ENCODE peak calls at places on chromosome 7, in nine cellular contexts. R is A549, N is gastrocnemius medialis, B is vagina, I is sigmoid colon, Q is ovary, F is uterus, X is tibial nerve, M is HCT116. A is an unnamed sample.

GRCh38 chr7:137423321-137423720 is 79.8 kb upstream of the PTN start:
- DNase-seq in R (no peak), N (no peak), B (no peak), I (no peak), Q (no peak), F (no peak), X (no peak), M (no peak), A (no peak)

GRCh38 chr7:157228864-157229422 is 90.2 kb downstream of the UBE3C start:
- DNase-seq in R (peak), N (no peak), B (no peak), I (no peak), Q (no peak), F (no peak), X (no peak), M (no peak), A (no peak)

GRCh38 chr7:64639267-64640001 is 26.5 kb upstream of the ZNF107 start:
- DNase-seq in R (no peak), N (no peak), B (no peak), I (no peak), Q (no peak), F (no peak), X (no peak), M (no peak), A (no peak)

GRCh38 chr7:68963547-68963946 is 634.7 kb upstream of the AUTS2 start:
- DNase-seq in R (no peak), N (no peak), B (no peak), I (peak), Q (no peak), F (no peak), X (no peak), M (no peak), A (no peak)

GRCh38 chr7:1719913-1720312 is 49.8 kb downstream of the ELFN1 start:
- DNase-seq in R (no peak), N (no peak), B (no peak), I (no peak), Q (no peak), F (no peak), X (no peak), M (no peak), A (no peak)

GRCh38 chr7:34330308-34330707 is 327.7 kb upstream of the NPSR1 start:
- DNase-seq in R (no peak), N (no peak), B (no peak), I (no peak), Q (no peak), F (no peak), X (no peak), M (no peak), A (no peak)

GRCh38 chr7:139915301-139915863 is 86.3 kb downstream of the TBXAS1 start:
- DNase-seq in R (no peak), N (no peak), B (no peak), I (no peak), Q (no peak), F (no peak), X (no peak), M (no peak), A (no peak)

GRCh38 chr7:95526128-95526738 is 40.5 kb downstream of the ASB4 start:
- DNase-seq in R (no peak), N (no peak), B (no peak), I (no peak), Q (no peak), F (no peak), X (no peak), M (no peak), A (no peak)

GRCh38 chr7:90191648-90192047 is 19.9 kb upstream of the STEAP2 start:
- DNase-seq in R (no peak), N (no peak), B (no peak), I (no peak), Q (no peak), F (no peak), X (no peak), M (no peak), A (no peak)

GRCh38 chr7:99489235-99489634 is 10.8 kb downstream of the ZNF394 start:
- DNase-seq in R (no peak), N (no peak), B (no peak), I (peak), Q (no peak), F (no peak), X (no peak), M (no peak), A (no peak)

GRCh38 chr7:143008007-143008901 is 18.7 kb downstream of the OR9A2 start:
- DNase-seq in R (peak), N (peak), B (no peak), I (peak), Q (peak), F (peak), X (peak), M (peak), A (peak)

GRCh38 chr7:105647591-105647990 is 66.3 kb upstream of the EFCAB10 start:
- DNase-seq in R (no peak), N (no peak), B (no peak), I (peak), Q (no peak), F (no peak), X (no peak), M (peak), A (no peak)

GRCh38 chr7:51186531-51186930 is 130.1 kb downstream of the COBL start:
- DNase-seq in R (no peak), N (peak), B (no peak), I (no peak), Q (no peak), F (no peak), X (no peak), M (no peak), A (no peak)

GRCh38 chr7:139648941-139649425 is 125.5 kb downstream of the CLEC2L start:
- DNase-seq in R (no peak), N (no peak), B (no peak), I (no peak), Q (no peak), F (no peak), X (no peak), M (no peak), A (peak)

GRCh38 chr7:473211-473734 is 46.4 kb downstream of the PDGFA start:
- DNase-seq in R (no peak), N (no peak), B (no peak), I (peak), Q (peak), F (no peak), X (no peak), M (no peak), A (no peak)

GRCh38 chr7:1842321-1843221 is 172.5 kb downstream of the ELFN1 start:
- DNase-seq in R (no peak), N (no peak), B (no peak), I (peak), Q (no peak), F (no peak), X (no peak), M (no peak), A (peak)

GRCh38 chr7:45584261-45585210 is 10.4 kb downstream of the ADCY1 start:
- DNase-seq in R (no peak), N (no peak), B (no peak), I (peak), Q (no peak), F (no peak), X (no peak), M (no peak), A (no peak)

GRCh38 chr7:5582532-5582935 is 158.9 kb upstream of the TNRC18 start:
- DNase-seq in R (no peak), N (no peak), B (no peak), I (no peak), Q (no peak), F (no peak), X (no peak), M (no peak), A (no peak)

GRCh38 chr7:99014113-99014985 is 129.6 kb downstream of the SMURF1 start:
- DNase-seq in R (no peak), N (no peak), B (no peak), I (peak), Q (peak), F (peak), X (no peak), M (no peak), A (no peak)

GRCh38 chr7:92020636-92021035 is 80.0 kb downstream of the AKAP9 start:
- DNase-seq in R (no peak), N (no peak), B (no peak), I (no peak), Q (no peak), F (no peak), X (no peak), M (no peak), A (no peak)

GRCh38 chr7:12712236-12712635 is 24.8 kb downstream of the ARL4A start:
- DNase-seq in R (no peak), N (no peak), B (no peak), I (no peak), Q (no peak), F (no peak), X (no peak), M (no peak), A (no peak)

GRCh38 chr7:130371059-130371458 is 9.2 kb upstream of the CPA1 start:
- DNase-seq in R (no peak), N (no peak), B (no peak), I (peak), Q (peak), F (peak), X (peak), M (no peak), A (no peak)

GRCh38 chr7:133827707-133828580 is 299.2 kb upstream of the LRGUK start:
- DNase-seq in R (no peak), N (no peak), B (no peak), I (no peak), Q (no peak), F (no peak), X (no peak), M (no peak), A (no peak)

GRCh38 chr7:56125831-56126230 is 9.6 kb upstream of the NUPR2 start:
- DNase-seq in R (no peak), N (no peak), B (no peak), I (no peak), Q (no peak), F (no peak), X (no peak), M (no peak), A (no peak)

GRCh38 chr7:332020-332517 is 42.1 kb downstream of the FOXL3 start:
- DNase-seq in R (no peak), N (no peak), B (no peak), I (peak), Q (peak), F (no peak), X (no peak), M (no peak), A (no peak)

GRCh38 chr7:98170944-98171343 is 40.3 kb upstream of the BHLHA15 start:
- DNase-seq in R (no peak), N (no peak), B (no peak), I (no peak), Q (no peak), F (no peak), X (no peak), M (no peak), A (no peak)

GRCh38 chr7:132386249-132386681 is 190.0 kb downstream of the PLXNA4 start:
- DNase-seq in R (no peak), N (no peak), B (no peak), I (no peak), Q (peak), F (no peak), X (peak), M (no peak), A (peak)

GRCh38 chr7:641269-641671 is 85.2 kb upstream of the DNAAF5 start:
- DNase-seq in R (no peak), N (no peak), B (no peak), I (no peak), Q (no peak), F (no peak), X (no peak), M (peak), A (no peak)

GRCh38 chr7:108455833-108456677 is at the start of gene NRCAM:
- DNase-seq in R (peak), N (no peak), B (no peak), I (no peak), Q (peak), F (no peak), X (no peak), M (no peak), A (peak)

GRCh38 chr7:6306471-6306870 is 34.0 kb upstream of the CYTH3 start:
- DNase-seq in R (peak), N (no peak), B (no peak), I (no peak), Q (no peak), F (no peak), X (no peak), M (peak), A (no peak)

GRCh38 chr7:129779602-129780256 is 168.2 kb downstream of the NRF1 start:
- DNase-seq in R (peak), N (no peak), B (no peak), I (no peak), Q (no peak), F (no peak), X (no peak), M (peak), A (no peak)

GRCh38 chr7:153886506-153887391 is 165.4 kb upstream of the DPP6 start:
- DNase-seq in R (no peak), N (no peak), B (no peak), I (peak), Q (no peak), F (peak), X (no peak), M (no peak), A (no peak)

DNA sequence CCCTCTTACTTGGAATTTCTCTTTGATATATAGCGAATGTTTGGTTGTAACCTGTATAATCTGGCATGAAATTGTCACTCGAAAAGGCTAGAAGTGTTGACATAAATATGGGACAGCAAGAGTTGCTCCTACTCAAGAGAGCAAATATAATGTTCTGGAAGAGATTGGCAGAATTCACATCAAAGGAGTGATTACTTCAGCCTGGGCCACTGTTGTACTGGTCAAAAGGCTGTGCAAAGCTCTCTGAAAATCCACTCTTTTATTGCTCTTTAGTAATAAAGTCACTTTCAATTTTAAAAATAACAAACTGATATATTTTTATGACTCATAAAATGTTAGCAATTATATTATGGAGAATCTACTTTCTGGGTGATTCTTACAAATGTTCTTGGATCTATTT is 58.2 kb downstream of the CFTR start:
- DNase-seq in R (no peak), N (no peak), B (no peak), I (no peak), Q (no peak), F (no peak), X (no peak), M (no peak), A (no peak)
- TF ChIP-seq POLR2A in R (no peak), N (no peak), B (no peak), I (no peak), Q (no peak), F (no peak), X (no peak), M (no peak), A (no peak)

DNA sequence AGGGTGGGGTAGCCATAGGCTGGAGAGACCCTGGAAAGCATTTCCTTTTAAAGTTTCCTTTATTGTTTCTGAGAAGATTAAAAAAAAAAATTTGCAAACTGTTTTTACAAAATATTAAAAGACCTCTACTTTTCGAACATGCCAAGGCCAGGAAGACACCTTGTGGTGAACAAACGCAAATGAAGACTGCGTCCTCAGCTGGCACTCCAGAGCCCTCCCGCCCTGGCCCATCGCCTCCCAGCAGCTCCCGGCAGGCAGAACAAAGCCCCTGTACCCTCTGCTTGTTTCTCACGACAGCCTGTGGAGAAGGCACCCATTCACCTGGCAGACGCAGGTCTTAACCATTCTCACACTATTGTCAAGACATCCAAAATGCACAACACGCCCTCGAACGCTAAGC is 56.4 kb downstream of the ESYT2 start:
- DNase-seq in R (no peak), N (no peak), B (peak), I (no peak), Q (no peak), F (no peak), X (no peak), M (no peak), A (no peak)
- TF ChIP-seq CTCF in R (no peak), N (no peak), B (no peak), I (no peak), Q (no peak), F (no peak), X (no peak), M (no peak), A (no peak)

GRCh38 chr7:79451580-79451979 is 1.9 kb downstream of the MAGI2 start:
- DNase-seq in R (no peak), N (no peak), B (no peak), I (no peak), Q (no peak), F (no peak), X (no peak), M (no peak), A (no peak)
- H3K4me3 ChIP-seq in R (peak), N (peak), B (peak), I (peak), Q (peak), F (peak), X (peak), M (no peak), A (peak)

DNA sequence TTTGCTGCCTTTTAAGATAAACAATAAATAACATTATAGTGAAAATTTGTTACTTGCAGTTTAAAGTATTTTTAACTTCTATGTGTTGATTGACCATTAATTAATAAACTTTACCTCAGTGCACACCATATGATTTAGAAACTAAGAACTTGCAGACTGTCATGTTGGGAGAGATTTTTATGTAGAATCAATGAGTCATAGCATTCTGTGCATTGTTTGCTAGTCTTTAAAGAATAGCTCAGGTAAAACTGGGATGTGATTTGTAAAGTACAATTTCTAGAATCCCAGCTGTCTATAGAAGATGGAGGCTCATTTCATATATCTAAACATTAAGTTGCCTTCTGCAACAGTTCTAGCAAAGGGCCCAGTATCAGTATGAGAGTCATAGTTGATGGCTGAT is 199.6 kb upstream of the SEMA3A start:
- DNase-seq in R (no peak), N (no peak), B (no peak), I (no peak), Q (no peak), F (no peak), X (no peak), M (no peak), A (no peak)
- TF ChIP-seq POLR2A in R (no peak), N (no peak), B (no peak), I (no peak), Q (no peak), F (no peak), X (no peak), M (no peak), A (no peak)

DNA sequence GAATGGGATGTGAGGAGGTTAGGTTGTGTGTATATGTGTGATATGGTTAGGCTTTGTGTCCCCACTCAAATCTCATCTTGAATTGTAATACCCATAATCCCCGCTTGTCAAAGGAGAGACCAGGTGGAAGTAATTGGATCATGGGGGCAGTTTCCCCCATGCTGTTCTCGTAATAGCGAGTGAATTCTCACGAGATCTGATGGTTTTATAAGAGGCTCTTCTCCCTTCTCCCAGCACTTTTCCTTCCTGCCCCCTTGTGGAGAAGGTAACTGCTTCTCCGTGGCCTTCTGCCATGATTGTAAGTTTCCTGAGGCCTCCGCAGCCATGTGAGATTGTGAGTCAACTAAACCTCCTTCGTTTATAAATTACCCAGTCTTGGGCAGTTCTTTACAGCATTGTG is 47.3 kb downstream of the NPVF start:
- DNase-seq in R (no peak), N (no peak), B (no peak), I (no peak), Q (no peak), F (no peak), X (no peak), M (no peak), A (no peak)
- TF ChIP-seq CTCF in R (no peak), N (no peak), B (no peak), I (no peak), Q (no peak), F (no peak), X (no peak), M (no peak), A (no peak)

GRCh38 chr7:29486191-29486700 is 77.4 kb upstream of the PRR15 start:
- DNase-seq in R (no peak), N (no peak), B (no peak), I (no peak), Q (peak), F (no peak), X (no peak), M (no peak), A (no peak)

GRCh38 chr7:29483219-29484104 is 80.2 kb upstream of the PRR15 start:
- DNase-seq in R (no peak), N (no peak), B (no peak), I (peak), Q (no peak), F (peak), X (no peak), M (no peak), A (peak)

GRCh38 chr7:29487424-29487823 is 76.2 kb upstream of the PRR15 start:
- DNase-seq in R (no peak), N (no peak), B (no peak), I (no peak), Q (no peak), F (no peak), X (no peak), M (no peak), A (no peak)

GRCh38 chr7:29484280-29484679 is 79.4 kb upstream of the PRR15 start:
- DNase-seq in R (no peak), N (no peak), B (no peak), I (no peak), Q (no peak), F (no peak), X (no peak), M (no peak), A (no peak)

DNA sequence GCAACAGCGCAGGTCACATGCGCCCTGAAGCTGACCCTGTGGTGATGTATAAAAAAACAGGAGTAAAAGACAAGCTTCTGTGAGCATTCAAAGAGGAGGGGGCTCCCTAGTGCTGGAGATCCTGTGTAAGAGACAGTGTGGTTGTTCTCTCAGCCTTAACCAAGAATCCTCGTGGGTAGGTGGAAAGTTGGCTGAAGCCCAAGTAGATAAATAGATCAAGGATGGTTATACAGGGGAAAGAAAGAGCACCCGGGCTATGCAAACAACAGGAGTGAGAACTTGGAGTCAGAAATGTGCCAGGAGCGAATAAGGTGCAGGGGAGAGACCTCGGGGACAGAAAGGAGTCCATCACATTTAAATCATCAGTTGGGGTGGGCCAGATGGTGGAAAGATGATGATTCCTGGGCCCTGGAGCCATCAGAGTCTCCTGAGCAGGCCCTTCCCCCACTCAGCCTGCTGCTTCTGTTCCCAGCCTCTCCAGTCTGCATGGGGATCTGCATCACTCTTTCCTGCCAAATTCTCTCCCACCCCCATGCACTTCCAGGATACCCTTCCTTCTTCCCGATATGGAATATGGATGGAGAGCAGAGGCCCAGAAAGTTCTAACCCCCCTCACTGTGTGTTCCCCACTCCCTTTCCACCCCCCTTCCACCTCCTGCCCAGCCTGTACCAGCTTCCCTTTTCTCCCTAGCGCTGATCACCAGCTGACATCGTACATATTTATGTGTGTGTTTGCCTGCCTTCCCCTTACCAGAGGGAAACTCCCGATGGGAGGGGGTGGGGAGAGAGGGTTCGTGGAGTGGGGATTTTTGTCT is 78.1 kb upstream of the PRR15 start:
- DNase-seq in R (no peak), N (no peak), B (no peak), I (no peak), Q (no peak), F (no peak), X (no peak), M (no peak), A (no peak)
- H3K4me3 ChIP-seq in R (no peak), N (no peak), B (no peak), I (no peak), Q (no peak), F (no peak), X (no peak), M (no peak), A (no peak)

A was measured in heart left ventricle.